ENCODE peak calls at places on chromosome 1, in ten cellular contexts. V, T, N, I, D, B, U, Q, G and J are unnamed samples.
A peak's percentile ranks its signal among the peaks of the same experiment; 100 is the strongest.

GRCh38 chr1:197399691-197400521 is 131.9 kb downstream of the CRB1 start:
- DNase-seq in V (peak; percentile 79), T (no peak), N (peak; percentile 66), I (peak; percentile 22), D (no peak), B (peak; percentile 56), U (peak; percentile 44), Q (no peak), G (no peak), J (no peak)

GRCh38 chr1:232012773-232013386 is 386.3 kb downstream of the DISC1 start:
- DNase-seq in V (no peak), T (no peak), N (no peak), I (peak; percentile 24), D (no peak), B (no peak), U (peak; percentile 92), Q (peak; percentile 85), G (peak; percentile 84), J (no peak)

GRCh38 chr1:181469829-181470228 is 13.5 kb upstream of the CACNA1E start:
- DNase-seq in V (no peak), T (no peak), N (peak; percentile 72), I (no peak), D (peak; percentile 49), B (no peak), U (peak; percentile 88), Q (no peak), G (no peak), J (no peak)

GRCh38 chr1:158506369-158506987 is 34.5 kb downstream of the OR10R2 start:
- DNase-seq in V (peak; percentile 86), T (no peak), N (peak; percentile 93), I (peak; percentile 8), D (no peak), B (peak; percentile 50), U (no peak), Q (peak; percentile 9), G (peak; percentile 26), J (no peak)

GRCh38 chr1:109201123-109201703 is 12.5 kb upstream of the SARS1 start:
- DNase-seq in V (peak; percentile 90), T (peak; percentile 77), N (peak; percentile 90), I (no peak), D (peak; percentile 65), B (peak; percentile 39), U (peak; percentile 89), Q (no peak), G (peak; percentile 59), J (no peak)

GRCh38 chr1:93798301-93798700 is 80.7 kb downstream of the DNTTIP2 start:
- DNase-seq in V (no peak), T (no peak), N (peak; percentile 0), I (no peak), D (peak; percentile 83), B (no peak), U (peak; percentile 91), Q (no peak), G (no peak), J (no peak)

GRCh38 chr1:154276797-154277196 is 4.4 kb downstream of the HAX1 start:
- DNase-seq in V (peak; percentile 52), T (no peak), N (peak; percentile 68), I (no peak), D (no peak), B (peak; percentile 9), U (no peak), Q (no peak), G (no peak), J (no peak)

GRCh38 chr1:7046891-7047290 is 261.6 kb downstream of the CAMTA1 start:
- DNase-seq in V (no peak), T (no peak), N (peak; percentile 27), I (no peak), D (no peak), B (no peak), U (peak; percentile 46), Q (no peak), G (no peak), J (no peak)

GRCh38 chr1:70353641-70354331 is 736 bp downstream of the ANKRD13C start:
- DNase-seq in V (peak; percentile 41), T (peak; percentile 60), N (no peak), I (peak; percentile 7), D (no peak), B (peak; percentile 84), U (peak; percentile 90), Q (no peak), G (peak; percentile 56), J (peak; percentile 91)

GRCh38 chr1:177571485-177572076 is 398.3 kb downstream of the SEC16B start:
- DNase-seq in V (no peak), T (no peak), N (no peak), I (no peak), D (no peak), B (no peak), U (no peak), Q (no peak), G (no peak), J (no peak)

GRCh38 chr1:64809309-64809708 is 64.4 kb downstream of the RAVER2 start:
- DNase-seq in V (no peak), T (no peak), N (no peak), I (no peak), D (no peak), B (no peak), U (no peak), Q (no peak), G (no peak), J (no peak)

GRCh38 chr1:113761937-113762336 is 2.7 kb upstream of the PHTF1 start:
- DNase-seq in V (no peak), T (no peak), N (no peak), I (no peak), D (no peak), B (no peak), U (no peak), Q (no peak), G (no peak), J (no peak)

GRCh38 chr1:203152158-203153034 is 23.2 kb downstream of the MYBPH start:
- DNase-seq in V (no peak), T (no peak), N (peak; percentile 91), I (no peak), D (no peak), B (no peak), U (peak; percentile 89), Q (no peak), G (no peak), J (no peak)

GRCh38 chr1:162878000-162878596 is 17.1 kb upstream of the CCDC190 start:
- DNase-seq in V (peak; percentile 85), T (no peak), N (peak; percentile 92), I (peak; percentile 66), D (no peak), B (peak; percentile 39), U (peak; percentile 63), Q (peak; percentile 58), G (peak; percentile 51), J (no peak)

GRCh38 chr1:224353975-224354930 is 2.4 kb upstream of the CNIH4 start:
- DNase-seq in V (no peak), T (no peak), N (no peak), I (no peak), D (no peak), B (no peak), U (no peak), Q (no peak), G (no peak), J (no peak)

GRCh38 chr1:224357626-224358124 is 996 bp downstream of the CNIH4 start:
- DNase-seq in V (no peak), T (no peak), N (no peak), I (no peak), D (no peak), B (no peak), U (peak; percentile 19), Q (no peak), G (no peak), J (no peak)

GRCh38 chr1:224356685-224357625 is at the start of gene CNIH4:
- DNase-seq in V (peak; percentile 99), T (peak; percentile 80), N (peak; percentile 97), I (peak; percentile 91), D (peak; percentile 78), B (peak; percentile 95), U (peak; percentile 92), Q (peak; percentile 94), G (peak; percentile 95), J (peak; percentile 97)

GRCh38 chr1:224358288-224358687 is 1.6 kb downstream of the CNIH4 start:
- DNase-seq in V (no peak), T (no peak), N (no peak), I (no peak), D (no peak), B (no peak), U (no peak), Q (no peak), G (no peak), J (no peak)

GRCh38 chr1:224359207-224359606 is 2.5 kb downstream of the CNIH4 start:
- DNase-seq in V (no peak), T (no peak), N (no peak), I (no peak), D (no peak), B (no peak), U (no peak), Q (no peak), G (no peak), J (no peak)
- TF ChIP-seq CTCF in V (no peak), T (no peak), N (no peak), I (no peak), D (no peak), B (no peak), U (no peak), Q (no peak), G (no peak), J (no peak)

GRCh38 chr1:155880251-155880650 is 20.9 kb downstream of the SYT11 start:
- DNase-seq in V (no peak), T (no peak), N (no peak), I (no peak), D (no peak), B (no peak), U (no peak), Q (no peak), G (no peak), J (no peak)
- H3K4me3 ChIP-seq in V (no peak overlapping the region), T (no peak overlapping the region), N (no peak overlapping the region), I (no peak overlapping the region), D (no peak overlapping the region), B (no peak overlapping the region), U (no peak overlapping the region), Q (no peak overlapping the region), G (no peak overlapping the region), J (no peak overlapping the region)

GRCh38 chr1:35564884-35565741 is 7.5 kb downstream of the NCDN start:
- DNase-seq in V (no peak), T (no peak), N (no peak), I (no peak), D (no peak), B (no peak), U (no peak), Q (no peak), G (no peak), J (no peak)
- TF ChIP-seq CTCF in V (no peak), T (peak; percentile 52), N (peak; percentile 10), I (no peak), D (no peak), B (no peak), U (no peak), Q (no peak), G (no peak), J (no peak)

DNA sequence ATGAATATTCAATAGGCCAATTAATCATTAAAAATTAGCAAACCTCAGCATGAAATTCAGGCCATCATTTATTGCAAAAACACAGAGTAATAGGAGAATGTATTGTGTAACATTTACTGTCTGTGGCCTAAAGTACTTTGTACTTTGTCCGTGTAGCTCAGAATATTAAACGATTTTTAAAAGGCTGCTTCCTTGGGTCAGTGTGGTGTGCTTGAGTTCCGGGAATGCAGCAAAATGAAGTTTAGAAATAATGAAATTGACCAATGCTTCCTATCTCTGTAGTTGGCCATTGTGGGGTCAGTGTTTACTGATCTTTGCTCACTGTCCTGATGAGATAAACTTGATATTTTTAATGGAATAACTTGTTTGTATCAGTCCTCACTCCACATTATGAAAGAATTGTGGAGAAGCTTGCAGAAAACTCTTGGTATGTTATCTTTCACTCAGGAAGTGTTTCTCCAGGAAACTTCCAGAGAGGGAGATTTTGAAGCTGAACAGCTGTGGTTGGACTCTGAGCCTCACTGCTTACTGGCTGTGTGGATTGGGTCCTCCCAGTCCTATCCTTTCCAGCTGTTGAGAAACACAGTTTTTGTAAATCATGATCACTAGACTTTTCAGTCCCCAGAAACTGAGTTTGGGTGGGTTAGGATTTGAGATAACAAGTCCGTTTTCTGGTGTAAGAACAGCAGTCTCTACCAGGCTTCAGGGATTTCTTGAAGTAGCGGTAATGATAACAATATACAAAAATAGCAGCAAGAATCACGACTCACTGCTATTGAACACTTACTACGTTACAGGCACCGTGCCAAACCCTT is 19.2 kb upstream of the MTARC1 start:
- DNase-seq in V (no peak), T (no peak), N (no peak), I (peak; percentile 29), D (no peak), B (no peak), U (no peak), Q (peak; percentile 50), G (no peak), J (no peak)
- H3K4me3 ChIP-seq in V (no peak overlapping the region), T (no peak overlapping the region), N (no peak overlapping the region), I (no peak overlapping the region), D (no peak overlapping the region), B (no peak overlapping the region), U (no peak overlapping the region), Q (no peak overlapping the region), G (no peak overlapping the region), J (no peak overlapping the region)